ENCODE peak calls at places on chromosomes 2 and 18, in seven cellular contexts. One of them, this sample, is unnamed.
A peak's percentile ranks its signal among the peaks of the same experiment; 100 is the strongest.

GRCh38 chr18:38241736-38242135 is 676.1 kb upstream of the CELF4 start:
- DNase-seq in IMR-90: no peak
- DNase-seq in neural progenitor cell: no peak
- DNase-seq in DND-41: no peak
- DNase-seq in SK-N-SH: no peak
- DNase-seq in kidney: no peak
- DNase-seq in astrocyte: peak; percentile 57
- DNase-seq in this sample: no peak

GRCh38 chr18:7872569-7872968 is 305.5 kb downstream of the PTPRM start:
- DNase-seq in IMR-90: peak; percentile 62
- DNase-seq in DND-41: no peak
- DNase-seq in neural progenitor cell: no peak
- DNase-seq in SK-N-SH: peak; percentile 36
- DNase-seq in kidney: no peak
- DNase-seq in astrocyte: peak; percentile 37
- DNase-seq in this sample: peak; percentile 15

GRCh38 chr2:46416739-46417403 is 62.5 kb upstream of the TMEM247 start:
- DNase-seq in neural progenitor cell: no peak
- DNase-seq in kidney: no peak
- DNase-seq in IMR-90: peak; percentile 36
- DNase-seq in SK-N-SH: no peak
- DNase-seq in DND-41: no peak
- DNase-seq in astrocyte: no peak
- DNase-seq in this sample: peak; percentile 45

GRCh38 chr2:217890445-217890844 is 112.3 kb downstream of the TNS1 start:
- DNase-seq in IMR-90: peak; percentile 93
- DNase-seq in DND-41: no peak
- DNase-seq in neural progenitor cell: peak; percentile 22
- DNase-seq in SK-N-SH: peak; percentile 53
- DNase-seq in kidney: no peak
- DNase-seq in astrocyte: peak; percentile 76
- DNase-seq in this sample: peak; percentile 50

GRCh38 chr2:29920631-29921559 is 491 bp downstream of the ALK start:
- DNase-seq in astrocyte: peak; percentile 13
- DNase-seq in IMR-90: peak; percentile 5
- DNase-seq in SK-N-SH: peak; percentile 76
- DNase-seq in neural progenitor cell: peak; percentile 37
- DNase-seq in DND-41: no peak
- DNase-seq in kidney: peak; percentile 72
- DNase-seq in this sample: peak; percentile 39

GRCh38 chr2:20868377-20868776 is 45.5 kb upstream of the LDAH start:
- DNase-seq in neural progenitor cell: no peak
- DNase-seq in DND-41: peak; percentile 46
- DNase-seq in astrocyte: no peak
- DNase-seq in kidney: no peak
- DNase-seq in IMR-90: no peak
- DNase-seq in SK-N-SH: no peak
- DNase-seq in this sample: no peak

GRCh38 chr2:19973471-19973870 is 16.4 kb downstream of the WDR35 start:
- DNase-seq in SK-N-SH: no peak
- DNase-seq in DND-41: no peak
- DNase-seq in astrocyte: no peak
- DNase-seq in neural progenitor cell: no peak
- DNase-seq in IMR-90: no peak
- DNase-seq in kidney: no peak
- DNase-seq in this sample: no peak

GRCh38 chr2:190344275-190344827 is 962 bp downstream of the INPP1 start:
- DNase-seq in SK-N-SH: no peak
- DNase-seq in neural progenitor cell: no peak
- DNase-seq in kidney: no peak
- DNase-seq in IMR-90: no peak
- DNase-seq in astrocyte: no peak
- DNase-seq in DND-41: no peak
- DNase-seq in this sample: peak; percentile 13

GRCh38 chr2:230868947-230869690 is 4.4 kb downstream of the ITM2C start:
- DNase-seq in neural progenitor cell: peak; percentile 47
- DNase-seq in SK-N-SH: peak; percentile 63
- DNase-seq in DND-41: no peak
- DNase-seq in astrocyte: no peak
- DNase-seq in kidney: no peak
- DNase-seq in IMR-90: no peak
- DNase-seq in this sample: no peak

GRCh38 chr2:241924069-241924908 is 54.8 kb downstream of the RTP5 start:
- DNase-seq in neural progenitor cell: no peak
- DNase-seq in kidney: no peak
- DNase-seq in astrocyte: no peak
- DNase-seq in IMR-90: no peak
- DNase-seq in SK-N-SH: no peak
- DNase-seq in DND-41: peak; percentile 30
- DNase-seq in this sample: no peak

GRCh38 chr2:164523026-164523425 is 98.3 kb downstream of the GRB14 start:
- DNase-seq in IMR-90: no peak
- DNase-seq in kidney: no peak
- DNase-seq in DND-41: no peak
- DNase-seq in neural progenitor cell: no peak
- DNase-seq in SK-N-SH: no peak
- DNase-seq in astrocyte: peak; percentile 66
- DNase-seq in this sample: no peak

DNA sequence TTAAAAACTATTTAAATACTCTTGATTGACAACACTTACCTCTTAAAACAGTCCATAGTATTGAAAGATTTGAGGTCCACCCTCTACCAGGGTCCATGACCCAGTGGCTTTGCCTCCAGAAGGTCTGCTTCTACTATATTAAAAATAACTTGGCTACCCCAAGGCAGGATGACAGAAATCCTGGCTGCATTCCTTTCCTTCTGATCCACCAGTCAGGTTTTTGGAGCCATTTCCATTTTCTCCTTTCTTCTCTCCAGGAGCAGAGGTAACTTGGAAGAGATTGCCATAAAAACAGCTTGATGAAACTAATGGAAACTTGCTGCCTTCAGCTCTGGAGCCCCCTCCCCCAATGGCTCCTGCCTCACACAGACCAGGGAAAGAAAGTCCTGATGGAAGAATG is 2.6 kb upstream of the FAM171B start:
- DNase-seq in IMR-90: no peak
- DNase-seq in neural progenitor cell: no peak
- DNase-seq in DND-41: no peak
- DNase-seq in astrocyte: no peak
- DNase-seq in kidney: no peak
- DNase-seq in SK-N-SH: no peak
- DNase-seq in this sample: no peak
- H3K4me1 ChIP-seq in IMR-90: no peaks in the 10 kb centered on the region
- H3K4me1 ChIP-seq in neural progenitor cell: peaks cover 23% of the 10 kb centered on the region
- H3K4me1 ChIP-seq in DND-41: peaks cover 21% of the 10 kb centered on the region
- H3K4me1 ChIP-seq in astrocyte: peaks cover 17% of the 10 kb centered on the region
- H3K4me1 ChIP-seq in kidney: no peaks in the 10 kb centered on the region
- H3K4me1 ChIP-seq in SK-N-SH: peaks cover 3% of the 10 kb centered on the region
- H3K4me1 ChIP-seq in this sample: peaks cover 4% of the 10 kb centered on the region

GRCh38 chr2:213188971-213189899 is 37.8 kb upstream of the IKZF2 start:
- DNase-seq in SK-N-SH: peak; percentile 8
- DNase-seq in neural progenitor cell: peak; percentile 90
- DNase-seq in IMR-90: peak; percentile 52
- DNase-seq in kidney: no peak
- DNase-seq in astrocyte: peak; percentile 30
- DNase-seq in DND-41: no peak
- DNase-seq in this sample: peak; percentile 72

GRCh38 chr2:213188533-213188867 is 37.1 kb upstream of the IKZF2 start:
- DNase-seq in neural progenitor cell: no peak
- DNase-seq in DND-41: no peak
- DNase-seq in astrocyte: no peak
- DNase-seq in kidney: no peak
- DNase-seq in IMR-90: no peak
- DNase-seq in SK-N-SH: no peak
- DNase-seq in this sample: no peak

GRCh38 chr2:213185147-213185822 is 33.9 kb upstream of the IKZF2 start:
- DNase-seq in kidney: no peak
- DNase-seq in DND-41: no peak
- DNase-seq in SK-N-SH: no peak
- DNase-seq in neural progenitor cell: no peak
- DNase-seq in astrocyte: no peak
- DNase-seq in IMR-90: no peak
- DNase-seq in this sample: no peak

GRCh38 chr2:213187833-213188532 is 36.6 kb upstream of the IKZF2 start:
- DNase-seq in IMR-90: peak; percentile 60
- DNase-seq in neural progenitor cell: peak; percentile 83
- DNase-seq in astrocyte: peak; percentile 68
- DNase-seq in SK-N-SH: no peak
- DNase-seq in kidney: no peak
- DNase-seq in DND-41: no peak
- DNase-seq in this sample: peak; percentile 66

GRCh38 chr2:213187386-213187785 is 36.0 kb upstream of the IKZF2 start:
- DNase-seq in neural progenitor cell: no peak
- DNase-seq in DND-41: no peak
- DNase-seq in IMR-90: peak; percentile 24
- DNase-seq in SK-N-SH: no peak
- DNase-seq in kidney: no peak
- DNase-seq in astrocyte: no peak
- DNase-seq in this sample: peak; percentile 57
- H3K9ac ChIP-seq in neural progenitor cell: no peak overlapping the region
- H3K9ac ChIP-seq in DND-41: no peak overlapping the region
- H3K9ac ChIP-seq in IMR-90: no peak overlapping the region
- H3K9ac ChIP-seq in SK-N-SH: peak overlapping the region; percentile 42
- H3K9ac ChIP-seq in kidney: no peak overlapping the region
- H3K9ac ChIP-seq in astrocyte: no peak overlapping the region
- H3K9ac ChIP-seq in this sample: no peak overlapping the region

DNA sequence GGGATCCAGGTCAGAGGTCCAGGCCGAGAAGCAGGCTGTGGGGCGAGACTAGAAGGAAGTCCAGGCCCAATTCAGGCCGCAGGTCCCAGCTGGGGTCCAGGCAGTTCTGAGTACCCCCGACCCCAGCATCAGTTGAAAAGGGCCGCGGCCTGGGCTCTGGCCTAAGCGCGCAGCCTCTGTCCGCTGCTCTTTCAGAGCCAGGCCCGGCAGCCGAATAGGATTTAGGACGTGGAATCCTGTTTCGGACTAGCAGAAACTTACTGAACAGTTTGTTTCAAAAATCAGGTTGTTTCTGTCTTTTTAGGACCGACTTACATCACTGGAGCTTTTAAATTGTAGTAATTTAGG is 12.1 kb downstream of the TBR1 start:
- DNase-seq in SK-N-SH: no peak
- DNase-seq in astrocyte: no peak
- DNase-seq in DND-41: no peak
- DNase-seq in IMR-90: no peak
- DNase-seq in kidney: no peak
- DNase-seq in neural progenitor cell: peak; percentile 67
- DNase-seq in this sample: no peak
- H3K4me3 ChIP-seq in SK-N-SH: no peak overlapping the region
- H3K4me3 ChIP-seq in astrocyte: no peak overlapping the region
- H3K4me3 ChIP-seq in DND-41: no peak overlapping the region
- H3K4me3 ChIP-seq in IMR-90: no peak overlapping the region
- H3K4me3 ChIP-seq in kidney: no peak overlapping the region
- H3K4me3 ChIP-seq in neural progenitor cell: no peak overlapping the region
- H3K4me3 ChIP-seq in this sample: no peak overlapping the region

GRCh38 chr2:134160793-134161504 is 92.9 kb upstream of the MGAT5 start:
- DNase-seq in IMR-90: peak; percentile 40
- DNase-seq in neural progenitor cell: no peak
- DNase-seq in DND-41: no peak
- DNase-seq in SK-N-SH: peak; percentile 77
- DNase-seq in astrocyte: no peak
- DNase-seq in kidney: no peak
- DNase-seq in this sample: no peak

GRCh38 chr2:134167015-134167414 is 86.9 kb upstream of the MGAT5 start:
- DNase-seq in DND-41: no peak
- DNase-seq in kidney: no peak
- DNase-seq in astrocyte: peak; percentile 38
- DNase-seq in IMR-90: peak; percentile 70
- DNase-seq in neural progenitor cell: no peak
- DNase-seq in SK-N-SH: no peak
- DNase-seq in this sample: no peak

GRCh38 chr2:134164306-134164705 is 89.6 kb upstream of the MGAT5 start:
- DNase-seq in kidney: no peak
- DNase-seq in IMR-90: no peak
- DNase-seq in DND-41: no peak
- DNase-seq in neural progenitor cell: no peak
- DNase-seq in astrocyte: no peak
- DNase-seq in SK-N-SH: no peak
- DNase-seq in this sample: no peak

GRCh38 chr2:134158295-134158694 is 95.6 kb upstream of the MGAT5 start:
- DNase-seq in SK-N-SH: no peak
- DNase-seq in DND-41: no peak
- DNase-seq in kidney: no peak
- DNase-seq in astrocyte: no peak
- DNase-seq in IMR-90: no peak
- DNase-seq in neural progenitor cell: no peak
- DNase-seq in this sample: no peak

DNA sequence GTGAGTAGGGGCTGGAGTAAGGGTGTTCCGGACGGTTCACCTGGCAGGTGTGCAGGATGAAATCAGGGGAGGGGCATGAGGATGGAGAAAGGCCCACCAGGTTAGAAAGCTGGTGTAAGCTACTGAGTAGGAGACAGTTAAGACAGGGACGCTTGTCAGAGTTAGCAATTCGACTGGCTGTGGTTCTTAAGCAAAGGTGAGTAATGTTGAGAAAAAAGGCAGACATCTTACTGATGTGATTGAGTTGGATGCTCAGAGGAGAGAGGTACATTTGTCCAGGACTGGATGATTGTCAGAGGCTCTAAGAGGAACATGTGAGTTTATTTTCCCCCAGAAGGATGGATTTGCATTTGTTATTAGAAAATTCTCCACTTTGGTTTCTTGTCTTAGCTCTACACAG is 90.5 kb upstream of the MGAT5 start:
- DNase-seq in DND-41: no peak
- DNase-seq in neural progenitor cell: no peak
- DNase-seq in kidney: no peak
- DNase-seq in astrocyte: no peak
- DNase-seq in SK-N-SH: no peak
- DNase-seq in IMR-90: no peak
- DNase-seq in this sample: no peak
- H3K4me1 ChIP-seq in DND-41: no peaks in the 10 kb centered on the region
- H3K4me1 ChIP-seq in neural progenitor cell: peaks cover 16% of the 10 kb centered on the region
- H3K4me1 ChIP-seq in kidney: no peaks in the 10 kb centered on the region
- H3K4me1 ChIP-seq in astrocyte: peaks cover 7% of the 10 kb centered on the region
- H3K4me1 ChIP-seq in SK-N-SH: peaks cover 31% of the 10 kb centered on the region
- H3K4me1 ChIP-seq in IMR-90: peaks cover 15% of the 10 kb centered on the region
- H3K4me1 ChIP-seq in this sample: no peaks in the 10 kb centered on the region

DNA sequence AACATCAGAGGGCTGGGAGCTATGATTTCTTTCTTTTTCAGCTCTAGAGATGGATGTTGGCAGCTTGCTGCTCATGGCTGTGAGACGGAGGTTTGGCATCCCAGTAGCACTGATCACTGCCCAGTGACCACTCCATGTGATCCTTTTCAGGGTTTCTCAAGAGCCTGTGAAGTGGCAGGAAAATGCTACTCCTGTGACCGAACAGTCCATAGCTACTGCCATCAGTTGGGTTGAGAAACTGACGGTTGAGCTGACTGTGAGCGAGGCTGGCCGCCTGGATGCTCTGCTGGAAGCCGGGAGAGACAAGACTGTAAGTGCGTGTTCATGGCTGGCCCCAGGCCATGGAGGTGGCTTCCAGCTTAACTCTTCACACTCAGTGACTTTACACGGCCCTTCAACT is 34.2 kb downstream of the VWA3B start:
- DNase-seq in IMR-90: no peak
- DNase-seq in SK-N-SH: no peak
- DNase-seq in DND-41: no peak
- DNase-seq in neural progenitor cell: no peak
- DNase-seq in kidney: no peak
- DNase-seq in astrocyte: no peak
- DNase-seq in this sample: no peak
- H3K9ac ChIP-seq in IMR-90: no peak overlapping the region
- H3K9ac ChIP-seq in SK-N-SH: no peak overlapping the region
- H3K9ac ChIP-seq in DND-41: no peak overlapping the region
- H3K9ac ChIP-seq in neural progenitor cell: no peak overlapping the region
- H3K9ac ChIP-seq in kidney: no peak overlapping the region
- H3K9ac ChIP-seq in astrocyte: no peak overlapping the region
- H3K9ac ChIP-seq in this sample: no peak overlapping the region

This sample was measured in adipocyte.